ENCODE peak calls at places on chromosomes 6 and 20, in nine cellular contexts. Q is NCI-H1092 treated with DMSO at 0.1 percent for 48 hours; N is AG04449; I is breast epithelium; M is activated CD4-positive, alpha-beta T cell treated with anti-CD3 and anti-CD28 coated beads, Interleukin-2, amount 50 U/mL, for 24 hours; Y is WERI-Rb-1; C is GM18507; L is neural progenitor cell; X is ELF-1. H is an unnamed sample.

GRCh38 chr6:41939848-41940758 is 1.5 kb downstream of the CCND3 start:
- DNase-seq in Q (no peak), N (no peak), I (no peak), M (no peak), Y (peak), C (no peak), L (peak), X (peak), H (no peak)

GRCh38 chr6:56864171-56864616 is 90.7 kb upstream of the BEND6 start:
- DNase-seq in Q (no peak), N (no peak), I (no peak), M (no peak), Y (no peak), C (no peak), L (no peak), X (no peak), H (no peak)

GRCh38 chr6:70398783-70399730 is 14.3 kb upstream of the FAM135A start:
- DNase-seq in Q (no peak), N (no peak), I (no peak), M (no peak), Y (no peak), C (no peak), L (no peak), X (no peak), H (no peak)

GRCh38 chr6:109091314-109092009 is 3.2 kb downstream of the SESN1 start:
- DNase-seq in Q (no peak), N (no peak), I (no peak), M (no peak), Y (no peak), C (no peak), L (no peak), X (no peak), H (no peak)

GRCh38 chr6:7373739-7374138 is 15.8 kb downstream of the CAGE1 start:
- DNase-seq in Q (no peak), N (no peak), I (no peak), M (no peak), Y (no peak), C (no peak), L (no peak), X (no peak), H (no peak)

GRCh38 chr6:63790334-63790733 is 154.7 kb downstream of the PHF3 start:
- DNase-seq in Q (no peak), N (no peak), I (no peak), M (no peak), Y (no peak), C (no peak), L (no peak), X (no peak), H (no peak)

GRCh38 chr20:19137641-19138040 is 74.8 kb upstream of the SLC24A3 start:
- DNase-seq in Q (peak), N (no peak), I (no peak), M (no peak), Y (no peak), C (no peak), L (no peak), X (no peak), H (no peak)

GRCh38 chr6:44074383-44075136 is 52.7 kb downstream of the MRPL14 start:
- DNase-seq in Q (no peak), N (no peak), I (no peak), M (peak), Y (peak), C (peak), L (peak), X (peak), H (peak)

GRCh38 chr6:27890351-27891299 is 21.6 kb downstream of the OR2B2 start:
- DNase-seq in Q (no peak), N (peak), I (peak), M (peak), Y (peak), C (no peak), L (peak), X (peak), H (peak)

GRCh38 chr6:157669747-157670216 is 153.3 kb upstream of the SNX9 start:
- DNase-seq in Q (no peak), N (peak), I (peak), M (no peak), Y (peak), C (no peak), L (peak), X (peak), H (peak)

GRCh38 chr6:1312193-1312443 is 220 bp downstream of the FOXQ1 start:
- DNase-seq in Q (no peak), N (no peak), I (no peak), M (no peak), Y (no peak), C (no peak), L (no peak), X (peak), H (no peak)

GRCh38 chr6:32075781-32076494 is 33.2 kb downstream of the TNXB start:
- DNase-seq in Q (no peak), N (no peak), I (no peak), M (no peak), Y (no peak), C (no peak), L (no peak), X (peak), H (no peak)

GRCh38 chr20:51382986-51383821 is 159.3 kb downstream of the NFATC2 start:
- DNase-seq in Q (peak), N (no peak), I (no peak), M (no peak), Y (no peak), C (no peak), L (no peak), X (peak), H (no peak)

GRCh38 chr6:27782703-27783236 is 129.4 kb downstream of the OR2B2 start:
- DNase-seq in Q (no peak), N (no peak), I (no peak), M (no peak), Y (no peak), C (no peak), L (no peak), X (no peak), H (no peak)

H was measured in fibroblast of the conjunctiva.